ENCODE peak calls at places on chromosomes 3 and 15, in four cellular contexts. One of them, this sample, is unnamed.

GRCh38 chr3:115428825-115429224 is 194.5 kb upstream of the GAP43 start:
- DNase-seq in NCI-H1105 treated with DMSO at 0.1 percent for 48 hours: no peak
- DNase-seq in H54: no peak
- DNase-seq in HCEC 1CT: no peak
- DNase-seq in this sample: no peak

GRCh38 chr3:171459942-171460225 is 321 bp downstream of the TNIK start:
- DNase-seq in NCI-H1105 treated with DMSO at 0.1 percent for 48 hours: no peak
- DNase-seq in H54: no peak
- DNase-seq in HCEC 1CT: peak
- DNase-seq in this sample: no peak

GRCh38 chr3:60045686-60046085 is 995.9 kb upstream of the CFAP20DC start:
- DNase-seq in NCI-H1105 treated with DMSO at 0.1 percent for 48 hours: no peak
- DNase-seq in H54: no peak
- DNase-seq in HCEC 1CT: no peak
- DNase-seq in this sample: no peak

GRCh38 chr15:91407237-91407889 is 307.3 kb downstream of the SV2B start:
- DNase-seq in NCI-H1105 treated with DMSO at 0.1 percent for 48 hours: peak
- DNase-seq in H54: peak
- DNase-seq in HCEC 1CT: peak
- DNase-seq in this sample: no peak

GRCh38 chr15:65370885-65371284 is 6.9 kb downstream of the IGDCC3 start:
- DNase-seq in NCI-H1105 treated with DMSO at 0.1 percent for 48 hours: no peak
- DNase-seq in H54: no peak
- DNase-seq in HCEC 1CT: no peak
- DNase-seq in this sample: no peak

GRCh38 chr3:172138792-172139507 is 99.6 kb downstream of the FNDC3B start:
- DNase-seq in NCI-H1105 treated with DMSO at 0.1 percent for 48 hours: no peak
- DNase-seq in H54: no peak
- DNase-seq in HCEC 1CT: peak
- DNase-seq in this sample: no peak

GRCh38 chr3:435161-435560 is 238.6 kb downstream of the CHL1 start:
- DNase-seq in NCI-H1105 treated with DMSO at 0.1 percent for 48 hours: no peak
- DNase-seq in H54: no peak
- DNase-seq in HCEC 1CT: no peak
- DNase-seq in this sample: no peak

GRCh38 chr3:194632983-194633348 is 253 bp downstream of the TMEM44 start:
- DNase-seq in NCI-H1105 treated with DMSO at 0.1 percent for 48 hours: peak
- DNase-seq in H54: peak
- DNase-seq in HCEC 1CT: no peak
- DNase-seq in this sample: no peak

This sample was measured in COR-L47.